ENCODE peak calls at places on chromosome 5, in six cellular contexts. O is mammary epithelial cell, Q is neural progenitor cell, T is endothelial cell of umbilical vein, Z is HCT116, C is GM12878. S is an unnamed sample. For H3K36me3 and H3K4me1, the result is how much of the 10 kb centered on the place peaks cover.

GRCh38 chr5:76280494-76280893 is 122.6 kb upstream of the IQGAP2 start:
- DNase-seq in O (no peak), Q (no peak), T (no peak), Z (no peak), C (no peak), S (no peak)

GRCh38 chr5:9766581-9766980 is 136.4 kb upstream of the TAS2R1 start:
- DNase-seq in O (peak), Q (no peak), T (no peak), Z (no peak), C (no peak), S (no peak)

GRCh38 chr5:103066346-103066745 is 53.6 kb downstream of the GIN1 start:
- DNase-seq in O (peak), Q (no peak), T (no peak), Z (no peak), C (no peak), S (no peak)

GRCh38 chr5:68803881-68804319 is 289.9 kb upstream of the SLC30A5 start:
- DNase-seq in O (no peak), Q (no peak), T (no peak), Z (no peak), C (no peak), S (no peak)

GRCh38 chr5:59769832-59770231 is 123.7 kb downstream of the PDE4D start:
- DNase-seq in O (no peak), Q (no peak), T (no peak), Z (no peak), C (no peak), S (no peak)

GRCh38 chr5:138775034-138775433 is 21.8 kb downstream of the CTNNA1 start:
- DNase-seq in O (no peak), Q (no peak), T (no peak), Z (no peak), C (no peak), S (no peak)

GRCh38 chr5:58080573-58080972 is 379.3 kb downstream of the PLK2 start:
- DNase-seq in O (peak), Q (no peak), T (peak), Z (no peak), C (no peak), S (no peak)

GRCh38 chr5:91499943-91500531 is 116.9 kb upstream of the ARRDC3 start:
- DNase-seq in O (peak), Q (peak), T (peak), Z (peak), C (no peak), S (peak)

GRCh38 chr5:66209350-66209749 is 65.2 kb downstream of the SREK1 start:
- DNase-seq in O (peak), Q (no peak), T (no peak), Z (peak), C (no peak), S (no peak)

GRCh38 chr5:139955616-139956283 is 87.3 kb downstream of the NRG2 start:
- DNase-seq in O (no peak), Q (peak), T (no peak), Z (peak), C (no peak), S (no peak)

GRCh38 chr5:76690027-76690679 is 25.8 kb upstream of the F2R start:
- DNase-seq in O (no peak), Q (no peak), T (peak), Z (no peak), C (no peak), S (no peak)

GRCh38 chr5:27241564-27242257 is 203.3 kb upstream of the CDH9 start:
- DNase-seq in O (peak), Q (no peak), T (no peak), Z (no peak), C (no peak), S (peak)

GRCh38 chr5:149135536-149136201 is 5.6 kb upstream of the ABLIM3 start:
- DNase-seq in O (peak), Q (no peak), T (peak), Z (no peak), C (no peak), S (no peak)

GRCh38 chr5:72498284-72498683 is 8.9 kb downstream of the ZNF366 start:
- DNase-seq in O (peak), Q (no peak), T (peak), Z (no peak), C (no peak), S (no peak)

GRCh38 chr5:129367883-129368282 is 92.2 kb upstream of the ADAMTS19 start:
- DNase-seq in O (no peak), Q (no peak), T (no peak), Z (no peak), C (no peak), S (peak)

GRCh38 chr5:95730730-95731570 is at the start of gene RHOBTB3:
- DNase-seq in O (peak), Q (peak), T (peak), Z (peak), C (no peak), S (peak)

GRCh38 chr5:79242242-79243039 is 6.5 kb downstream of the JMY start:
- DNase-seq in O (no peak), Q (no peak), T (no peak), Z (no peak), C (no peak), S (no peak)

GRCh38 chr5:165149439-165149838 is 1644.0 kb downstream of the MAT2B start:
- DNase-seq in O (no peak), Q (peak), T (no peak), Z (no peak), C (no peak), S (no peak)

GRCh38 chr5:34022131-34022705 is 14.4 kb upstream of the AMACR start:
- DNase-seq in O (peak), Q (no peak), T (no peak), Z (no peak), C (no peak), S (peak)

GRCh38 chr5:148913493-148913892 is 87.1 kb downstream of the ADRB2 start:
- DNase-seq in O (no peak), Q (no peak), T (no peak), Z (no peak), C (no peak), S (no peak)

GRCh38 chr5:57277085-57277484 is 103.2 kb downstream of the GPBP1 start:
- DNase-seq in O (no peak), Q (no peak), T (peak), Z (peak), C (no peak), S (peak)

GRCh38 chr5:68950111-68950510 is 143.7 kb upstream of the SLC30A5 start:
- DNase-seq in O (peak), Q (peak), T (no peak), Z (no peak), C (no peak), S (no peak)

GRCh38 chr5:3842591-3842990 is 247.0 kb downstream of the IRX1 start:
- DNase-seq in O (no peak), Q (no peak), T (no peak), Z (no peak), C (no peak), S (no peak)

GRCh38 chr5:3843691-3844090 is 248.1 kb downstream of the IRX1 start:
- DNase-seq in O (no peak), Q (no peak), T (no peak), Z (no peak), C (no peak), S (no peak)

GRCh38 chr5:3844266-3844665 is 248.6 kb downstream of the IRX1 start:
- DNase-seq in O (no peak), Q (no peak), T (no peak), Z (no peak), C (no peak), S (no peak)

DNA sequence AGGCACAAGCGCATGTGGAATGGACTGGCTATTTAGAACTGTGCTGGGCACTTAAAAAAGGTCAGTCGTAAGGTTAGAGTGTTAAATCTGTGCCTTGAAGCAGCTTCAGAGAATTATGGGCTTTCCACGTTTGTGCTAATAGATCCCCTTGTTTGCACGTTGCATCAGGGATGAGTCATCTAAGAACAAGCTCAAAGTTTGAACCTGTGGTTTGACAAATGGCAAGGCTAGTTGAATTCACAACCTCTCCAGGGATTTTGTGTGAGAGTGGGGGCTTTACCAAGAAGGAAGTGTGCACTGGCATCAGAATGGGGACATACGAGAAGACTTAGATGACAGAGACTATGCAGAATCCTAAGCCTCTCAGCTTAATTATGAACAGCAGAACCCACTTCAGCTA is 249.6 kb downstream of the IRX1 start:
- DNase-seq in O (peak), Q (no peak), T (no peak), Z (no peak), C (no peak), S (no peak)
- H3K36me3 ChIP-seq in O (under half), Q (under half), T (under half), Z (under half), C (under half), S (under half)

GRCh38 chr5:117054808-117055398 is 480.3 kb upstream of the SEMA6A start:
- DNase-seq in O (no peak), Q (no peak), T (no peak), Z (no peak), C (no peak), S (no peak)
- H3K4me1 ChIP-seq in O (under half), Q (under half), T (under half), Z (under half), C (under half), S (under half)

DNA sequence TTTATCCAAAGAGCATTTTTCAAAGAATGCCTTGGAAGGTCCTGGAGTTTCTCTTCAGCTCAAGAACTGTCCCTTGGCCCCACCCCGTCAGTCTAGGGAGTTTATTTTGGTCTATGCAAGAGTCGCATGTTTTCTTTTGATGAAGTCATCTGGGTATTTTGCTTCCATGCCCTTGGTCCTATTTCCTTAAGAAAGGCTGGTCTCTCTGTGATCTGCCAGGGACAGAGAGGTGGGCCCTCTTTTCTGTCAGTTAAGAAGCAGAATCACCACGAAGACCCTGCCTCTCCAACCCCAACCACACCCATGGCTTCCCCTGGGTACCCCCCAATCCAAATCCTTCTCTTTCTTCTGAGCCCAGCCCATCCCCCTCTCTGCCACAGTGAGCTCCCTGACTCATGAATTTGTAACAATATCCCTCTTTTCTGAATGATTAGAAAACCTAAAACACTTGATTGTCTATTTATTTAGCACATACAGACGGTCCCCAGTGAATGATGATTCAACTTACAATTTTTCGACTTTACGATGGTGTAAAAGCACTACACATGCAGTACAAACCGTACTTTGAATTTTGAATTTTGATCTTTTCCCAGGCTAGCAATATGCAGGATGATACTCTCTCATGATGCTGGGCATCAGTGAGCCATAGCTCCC is 163.5 kb upstream of the ADRA1B start:
- DNase-seq in O (no peak), Q (no peak), T (no peak), Z (no peak), C (no peak), S (no peak)
- H3K4me2 ChIP-seq in O (no peak), Q (no peak), T (no peak), Z (no peak), C (no peak), S (no peak)

GRCh38 chr5:55407059-55407684 is 99.4 kb downstream of the MTREX start:
- DNase-seq in O (peak), Q (peak), T (peak), Z (peak), C (no peak), S (peak)

GRCh38 chr5:55406292-55406691 is 98.5 kb downstream of the MTREX start:
- DNase-seq in O (no peak), Q (no peak), T (no peak), Z (no peak), C (no peak), S (no peak)

GRCh38 chr5:55407984-55408383 is 100.2 kb downstream of the MTREX start:
- DNase-seq in O (no peak), Q (no peak), T (no peak), Z (no peak), C (no peak), S (no peak)

GRCh38 chr5:55402199-55402598 is 94.4 kb downstream of the MTREX start:
- DNase-seq in O (no peak), Q (no peak), T (no peak), Z (no peak), C (no peak), S (no peak)
- H3K36me3 ChIP-seq in O (under half), Q (under half), T (under half), Z (under half), C (under half), S (under half)

DNA sequence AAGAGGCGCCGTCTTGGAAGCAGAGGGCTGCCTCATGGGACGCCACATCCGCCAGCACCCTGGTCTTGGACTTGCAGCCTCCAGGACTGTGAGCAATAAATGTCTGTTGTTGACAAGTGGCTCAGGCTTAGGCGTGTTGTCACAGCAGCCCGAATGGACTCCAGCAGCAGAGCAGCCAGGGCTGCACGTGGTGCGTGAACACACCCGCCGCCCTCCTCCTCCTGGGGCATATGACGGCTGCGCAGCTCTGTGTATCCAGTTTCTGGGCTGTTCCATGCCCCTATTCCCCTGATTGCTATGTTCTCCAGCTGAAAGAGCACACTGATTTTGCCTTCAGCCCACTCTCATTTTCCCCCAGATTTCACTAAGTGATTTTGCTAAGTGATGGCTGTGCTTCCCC is 36.0 kb upstream of the CLPTM1L start:
- DNase-seq in O (no peak), Q (no peak), T (no peak), Z (no peak), C (no peak), S (no peak)
- H3K4me1 ChIP-seq in O (under half), Q (under half), T (under half), Z (under half), C (under half), S (under half)

GRCh38 chr5:1054799-1055775 is 46.5 kb downstream of the NKD2 start:
- DNase-seq in O (no peak), Q (no peak), T (no peak), Z (no peak), C (no peak), S (no peak)
- H3K4me2 ChIP-seq in O (no peak), Q (no peak), T (no peak), Z (no peak), C (no peak), S (no peak)

GRCh38 chr5:136153581-136154236 is 21.1 kb downstream of the SMAD5 start:
- DNase-seq in O (no peak), Q (no peak), T (no peak), Z (no peak), C (no peak), S (no peak)

GRCh38 chr5:136159457-136159856 is 26.8 kb downstream of the SMAD5 start:
- DNase-seq in O (no peak), Q (no peak), T (no peak), Z (no peak), C (no peak), S (peak)

GRCh38 chr5:136157514-136157913 is 24.9 kb downstream of the SMAD5 start:
- DNase-seq in O (no peak), Q (no peak), T (no peak), Z (no peak), C (no peak), S (no peak)

GRCh38 chr5:136155769-136156168 is 23.1 kb downstream of the SMAD5 start:
- DNase-seq in O (peak), Q (no peak), T (no peak), Z (no peak), C (no peak), S (no peak)

DNA sequence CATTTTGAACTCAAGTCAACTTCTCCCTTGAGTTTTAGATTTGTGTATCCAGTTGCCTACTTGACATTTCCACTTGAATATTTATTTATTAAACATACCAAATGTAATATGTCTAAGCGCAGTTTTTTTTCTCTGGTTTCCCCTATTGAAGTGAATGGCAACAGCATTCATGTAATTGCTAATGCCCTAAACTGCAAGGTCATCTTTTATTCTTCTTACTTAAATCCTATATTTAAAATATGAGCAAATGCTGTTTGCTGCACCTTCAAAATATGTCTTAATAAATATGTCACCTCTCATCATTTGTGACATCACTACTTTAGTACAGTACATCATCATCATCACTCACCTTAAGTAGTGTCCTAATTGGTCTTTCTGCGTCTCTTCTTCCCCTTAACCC is 22.4 kb downstream of the SMAD5 start:
- DNase-seq in O (no peak), Q (no peak), T (no peak), Z (no peak), C (no peak), S (no peak)
- H3K36me3 ChIP-seq in O (under half), Q (under half), T (under half), Z (under half), C (under half), S (under half)

DNA sequence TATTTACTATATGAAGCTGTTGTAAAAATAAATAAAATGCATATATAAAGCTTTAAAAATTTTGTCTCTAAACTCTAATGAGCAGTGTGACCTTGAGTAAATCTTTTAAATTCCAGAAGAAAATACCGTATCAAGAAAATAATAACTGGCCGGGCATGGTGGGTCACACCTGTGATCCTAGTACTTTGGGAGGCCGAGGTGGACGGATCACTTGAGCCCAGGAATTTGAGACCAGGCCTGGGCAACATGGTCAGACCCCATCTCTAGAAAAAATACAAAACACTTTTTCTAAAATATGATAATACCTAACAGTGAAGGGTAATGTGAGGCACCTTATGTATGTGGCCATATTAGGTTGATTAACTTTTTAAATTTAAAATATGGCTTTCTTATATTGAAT is 8.5 kb downstream of the CPEB4 start:
- DNase-seq in O (no peak), Q (no peak), T (no peak), Z (no peak), C (no peak), S (no peak)
- H3K4me1 ChIP-seq in O (under half), Q (under half), T (under half), Z (under half), C (under half), S (under half)

DNA sequence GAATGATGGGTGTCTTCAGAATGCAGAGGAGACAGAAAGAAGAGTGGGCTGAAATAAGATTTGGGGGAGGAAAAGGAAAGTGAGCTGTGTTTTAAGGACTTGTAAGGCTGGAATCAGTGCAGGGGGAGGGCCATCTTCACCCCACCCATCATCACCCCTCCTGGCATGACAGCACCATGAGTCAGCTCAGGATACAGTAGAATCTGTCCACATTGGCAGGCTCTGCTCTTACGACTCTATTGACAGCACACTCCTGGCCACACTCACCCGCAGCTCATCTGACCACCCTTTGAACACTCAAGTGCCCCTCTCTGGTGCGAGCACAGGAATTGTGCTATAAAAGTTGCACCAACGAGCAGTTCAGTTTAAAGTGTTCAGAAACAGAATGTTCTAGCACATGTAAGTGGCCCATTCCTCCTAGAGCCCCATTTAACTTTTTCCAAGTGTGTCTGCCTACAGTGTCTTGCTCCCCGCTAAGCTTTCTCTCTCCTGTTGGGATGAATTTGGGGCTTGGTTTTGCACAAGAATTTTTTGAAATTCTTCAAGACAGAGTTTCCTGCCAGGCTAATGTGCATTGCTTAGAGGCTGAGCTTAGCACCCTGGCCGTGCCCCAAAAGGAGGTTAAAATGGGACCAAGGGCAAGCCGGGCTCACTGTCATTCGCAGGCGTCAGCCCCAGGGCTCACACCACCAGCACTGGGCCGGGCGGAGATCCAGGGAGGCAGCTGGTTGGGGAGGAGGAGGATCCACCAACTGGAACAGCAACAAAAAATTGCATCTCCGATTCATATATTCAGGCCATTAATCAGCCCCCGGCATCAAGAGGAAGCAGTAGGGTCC is 12.1 kb downstream of the ADRA1B start:
- DNase-seq in O (peak), Q (no peak), T (no peak), Z (peak), C (no peak), S (no peak)
- H3K4me2 ChIP-seq in O (peak), Q (no peak), T (no peak), Z (peak), C (no peak), S (no peak)

S was measured in MM.1S.